ENCODE peak calls at places on chromosomes 12 and 14, in seven cellular contexts. Y is iris pigment epithelial cell; E is H4; H is Daoy; V is stimulated activated CD4-positive, alpha-beta T cell treated with anti-CD3 and anti-CD28 coated beads, TNF-alpha, amount 100 ng/mL, for 1 hour; F is ureter; Q is AG20443. U is an unnamed sample.

GRCh38 chr12:70663838-70664237 is 26.6 kb upstream of the PTPRB start:
- DNase-seq in Y (no peak), E (no peak), H (no peak), V (no peak), F (no peak), Q (no peak), U (no peak)

GRCh38 chr14:40870252-40870651 is 736.4 kb upstream of the LRFN5 start:
- DNase-seq in Y (no peak), E (no peak), H (no peak), V (no peak), F (no peak), Q (no peak), U (no peak)

GRCh38 chr14:97120204-97121120 is 323.3 kb downstream of the VRK1 start:
- DNase-seq in Y (no peak), E (no peak), H (peak), V (no peak), F (no peak), Q (no peak), U (no peak)

GRCh38 chr14:74065746-74066575 is 18.3 kb downstream of the ALDH6A1 start:
- DNase-seq in Y (peak), E (no peak), H (no peak), V (no peak), F (no peak), Q (no peak), U (no peak)

GRCh38 chr14:57754558-57754957 is 111.3 kb downstream of the SLC35F4 start:
- DNase-seq in Y (no peak), E (no peak), H (no peak), V (no peak), F (no peak), Q (no peak), U (no peak)

GRCh38 chr14:57085801-57086200 is 182.9 kb downstream of the EXOC5 start:
- DNase-seq in Y (no peak), E (no peak), H (no peak), V (no peak), F (no peak), Q (no peak), U (no peak)

GRCh38 chr12:109310247-109311125 is 1.4 kb upstream of the FOXN4 start:
- DNase-seq in Y (no peak), E (no peak), H (peak), V (no peak), F (no peak), Q (no peak), U (no peak)

GRCh38 chr12:87439990-87440827 is 589.0 kb downstream of the C12orf50 start:
- DNase-seq in Y (peak), E (peak), H (peak), V (no peak), F (peak), Q (peak), U (peak)

GRCh38 chr12:22978962-22979361 is 354.0 kb downstream of the ETNK1 start:
- DNase-seq in Y (peak), E (peak), H (peak), V (no peak), F (no peak), Q (peak), U (peak)

GRCh38 chr12:23245186-23245585 is 620.2 kb downstream of the ETNK1 start:
- DNase-seq in Y (no peak), E (no peak), H (no peak), V (no peak), F (no peak), Q (no peak), U (no peak)

U was measured in MG63.